ENCODE peak calls at places on chromosomes 7 and 10, in six cellular contexts. V is substantia nigra, N is breast epithelium, D is spleen, M is DMS153, I is myocyte. H is an unnamed sample.

GRCh38 chr7:27172388-27172774 is 1.7 kb downstream of the HOXA10 start:
- DNase-seq in V (no peak), N (peak; percentile 45), D (peak; percentile 41), M (no peak), I (no peak), H (no peak)

GRCh38 chr10:86756511-86757109 is at the start of gene BMPR1A:
- DNase-seq in V (no peak), N (peak; percentile 83), D (no peak), M (no peak), I (peak; percentile 59), H (no peak)

GRCh38 chr7:157709531-157710251 is 372.9 kb downstream of the DNAJB6 start:
- DNase-seq in V (no peak), N (peak; percentile 31), D (peak; percentile 58), M (no peak), I (no peak), H (no peak)

GRCh38 chr7:2270495-2270894 is 28.5 kb downstream of the NUDT1 start:
- DNase-seq in V (no peak), N (no peak), D (no peak), M (no peak), I (no peak), H (no peak)

GRCh38 chr10:12597800-12598750 is 248.7 kb downstream of the CAMK1D start:
- DNase-seq in V (no peak), N (no peak), D (no peak), M (peak; percentile 56), I (peak; percentile 24), H (no peak)

GRCh38 chr10:73218466-73219191 is 28.4 kb downstream of the DNAJC9 start:
- DNase-seq in V (no peak), N (no peak), D (no peak), M (no peak), I (no peak), H (no peak)

GRCh38 chr7:43693687-43694398 is 35.5 kb downstream of the COA1 start:
- DNase-seq in V (no peak), N (no peak), D (no peak), M (no peak), I (peak; percentile 18), H (no peak)

GRCh38 chr7:135147899-135148721 is at the start of gene TMEM140:
- DNase-seq in V (peak; percentile 56), N (no peak), D (peak; percentile 86), M (no peak), I (peak; percentile 65), H (peak; percentile 55)

GRCh38 chr7:3174515-3175318 is 126.3 kb upstream of the SDK1 start:
- DNase-seq in V (no peak), N (no peak), D (peak; percentile 56), M (no peak), I (no peak), H (no peak)

GRCh38 chr7:23347682-23348180 is 48.6 kb downstream of the MALSU1 start:
- DNase-seq in V (no peak), N (no peak), D (no peak), M (peak; percentile 11), I (peak; percentile 49), H (no peak)

GRCh38 chr10:131855763-131856401 is 44.9 kb upstream of the PPP2R2D start:
- DNase-seq in V (no peak), N (peak; percentile 33), D (peak; percentile 61), M (no peak), I (no peak), H (no peak)

GRCh38 chr7:74032624-74033371 is 4.8 kb downstream of the ELN start:
- DNase-seq in V (no peak), N (no peak), D (no peak), M (no peak), I (no peak), H (no peak)

GRCh38 chr7:1129431-1129830 is 30.6 kb downstream of the ZFAND2A start:
- DNase-seq in V (no peak), N (peak; percentile 38), D (peak; percentile 47), M (no peak), I (no peak), H (no peak)

GRCh38 chr7:87445897-87446296 is 29.6 kb downstream of the ABCB4 start:
- DNase-seq in V (no peak), N (no peak), D (no peak), M (no peak), I (no peak), H (no peak)

GRCh38 chr10:83685458-83685857 is 453.9 kb upstream of the GHITM start:
- DNase-seq in V (no peak), N (no peak), D (no peak), M (no peak), I (no peak), H (no peak)

GRCh38 chr10:30176182-30176581 is 116.8 kb upstream of the JCAD start:
- DNase-seq in V (no peak), N (no peak), D (no peak), M (no peak), I (no peak), H (no peak)

GRCh38 chr7:37510043-37510634 is 61.5 kb upstream of the ELMO1 start:
- DNase-seq in V (no peak), N (no peak), D (no peak), M (no peak), I (no peak), H (no peak)

GRCh38 chr10:74738985-74739567 is 87.3 kb upstream of the KAT6B start:
- DNase-seq in V (no peak), N (no peak), D (no peak), M (no peak), I (peak; percentile 16), H (no peak)

H was measured in head of caudate nucleus.